ENCODE peak calls at places on chromosomes 2 and 18, in four cellular contexts. I is K562, E is IMR-90, M is A549. W is an unnamed sample.

GRCh38 chr2:209870067-209870466 is 98.4 kb downstream of the UNC80 start:
- DNase-seq in I (no peak), E (no peak), M (no peak), W (no peak)

GRCh38 chr2:139354518-139354917 is 574.3 kb upstream of the NXPH2 start:
- DNase-seq in I (no peak), E (no peak), M (no peak), W (no peak)

GRCh38 chr2:182548031-182548950 is 121.5 kb upstream of the PDE1A start:
- DNase-seq in I (no peak), E (peak), M (no peak), W (no peak)

GRCh38 chr2:219104107-219105050 is 43.7 kb upstream of the IHH start:
- DNase-seq in I (peak), E (peak), M (peak), W (peak)

GRCh38 chr2:164496881-164497280 is 124.4 kb downstream of the GRB14 start:
- DNase-seq in I (no peak), E (no peak), M (no peak), W (no peak)

GRCh38 chr18:60554961-60555360 is 182.4 kb upstream of the MC4R start:
- DNase-seq in I (no peak), E (no peak), M (no peak), W (no peak)

GRCh38 chr2:63849381-63850203 is 7.9 kb downstream of the UGP2 start:
- DNase-seq in I (no peak), E (no peak), M (no peak), W (no peak)

GRCh38 chr2:226791056-226791486 is 8.5 kb downstream of the IRS1 start:
- DNase-seq in I (no peak), E (peak), M (no peak), W (peak)

GRCh38 chr18:2112435-2113045 is 458.8 kb downstream of the METTL4 start:
- DNase-seq in I (no peak), E (no peak), M (no peak), W (no peak)

GRCh38 chr2:71849603-71850305 is 297.9 kb downstream of the CYP26B1 start:
- DNase-seq in I (no peak), E (no peak), M (no peak), W (no peak)

GRCh38 chr2:188085421-188085820 is 206.3 kb upstream of the GULP1 start:
- DNase-seq in I (no peak), E (no peak), M (no peak), W (no peak)

GRCh38 chr2:143762176-143762928 is 633.1 kb downstream of the ARHGAP15 start:
- DNase-seq in I (no peak), E (peak), M (no peak), W (no peak)

GRCh38 chr2:28751956-28752607 is 452 bp downstream of the PPP1CB start:
- DNase-seq in I (peak), E (no peak), M (no peak), W (peak)

GRCh38 chr2:71662665-71663394 is 209.5 kb downstream of the DYSF start:
- DNase-seq in I (no peak), E (no peak), M (no peak), W (no peak)

GRCh38 chr2:238325694-238326093 is 5.4 kb downstream of the TRAF3IP1 start:
- DNase-seq in I (no peak), E (no peak), M (no peak), W (no peak)

GRCh38 chr2:61249521-61250071 is 87.6 kb downstream of the C2orf74 start:
- DNase-seq in I (no peak), E (no peak), M (no peak), W (no peak)

GRCh38 chr2:61244694-61245093 is 82.7 kb downstream of the C2orf74 start:
- DNase-seq in I (no peak), E (no peak), M (no peak), W (no peak)

GRCh38 chr2:61252031-61252430 is 90.0 kb downstream of the C2orf74 start:
- DNase-seq in I (no peak), E (no peak), M (no peak), W (no peak)

GRCh38 chr2:61253136-61253535 is 91.1 kb downstream of the C2orf74 start:
- DNase-seq in I (no peak), E (peak), M (no peak), W (no peak)

DNA sequence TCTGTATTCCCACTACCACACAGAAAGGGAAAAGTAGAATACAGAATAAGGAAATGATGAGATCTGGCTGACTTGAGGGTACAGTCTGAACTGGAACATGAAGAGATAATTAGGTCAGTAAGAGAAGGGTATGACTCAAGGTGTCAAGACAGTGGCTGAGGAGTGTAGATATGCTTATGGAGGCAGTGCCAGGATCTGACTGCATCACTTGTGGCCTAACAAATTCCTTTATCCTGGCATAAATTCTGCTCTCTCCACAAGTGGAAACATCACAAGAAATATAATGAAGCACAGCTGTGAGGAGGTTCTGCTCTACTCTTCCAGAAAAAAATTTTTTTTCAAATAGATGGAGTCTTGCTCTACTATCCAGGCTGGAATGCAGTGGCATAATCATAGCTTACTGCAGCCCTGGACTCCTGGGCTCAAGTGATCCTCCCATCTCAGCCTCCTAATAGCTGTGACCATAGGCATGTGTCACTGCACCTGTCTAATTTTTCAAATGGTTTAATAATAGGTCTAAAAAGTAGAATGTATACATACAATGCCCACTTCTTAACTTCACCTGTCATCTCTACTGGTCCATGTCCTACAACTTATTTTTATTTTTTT is 85.3 kb downstream of the C2orf74 start:
- DNase-seq in I (no peak), E (peak), M (no peak), W (no peak)
- TF ChIP-seq BHLHE40 in I (no peak), E (no peak), M (no peak), W (no peak)

DNA sequence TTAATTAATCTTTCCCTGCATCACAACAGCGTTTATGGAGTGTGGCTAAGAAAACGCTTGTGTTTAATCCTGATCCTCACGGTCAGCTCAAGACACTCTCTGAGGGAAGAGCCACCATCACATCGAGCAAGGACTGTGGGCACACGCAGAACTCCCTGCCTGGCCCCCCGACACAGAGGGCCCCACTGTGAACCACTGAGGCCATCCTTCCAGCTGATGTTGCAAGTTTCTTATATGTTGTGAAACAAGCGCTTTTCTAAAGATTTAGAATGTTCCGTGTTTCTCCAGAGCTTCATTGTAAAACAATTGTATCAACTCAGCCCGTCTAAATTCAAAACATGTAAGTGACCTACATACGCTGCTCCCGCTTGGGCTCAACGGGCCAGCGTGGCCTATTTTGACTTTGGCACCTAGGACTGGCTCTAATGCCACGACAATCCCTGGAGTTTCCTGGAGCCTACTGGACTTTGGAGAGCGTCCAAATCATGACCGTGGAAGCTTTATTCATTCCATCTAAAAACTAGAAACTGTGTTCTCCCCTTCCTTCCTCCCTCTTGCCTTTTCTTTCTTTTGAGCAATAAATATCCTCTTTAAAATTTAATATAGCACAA is 34.9 kb downstream of the SERPINE2 start:
- DNase-seq in I (no peak), E (no peak), M (no peak), W (no peak)
- TF ChIP-seq BHLHE40 in I (no peak), E (no peak), M (no peak), W (no peak)

DNA sequence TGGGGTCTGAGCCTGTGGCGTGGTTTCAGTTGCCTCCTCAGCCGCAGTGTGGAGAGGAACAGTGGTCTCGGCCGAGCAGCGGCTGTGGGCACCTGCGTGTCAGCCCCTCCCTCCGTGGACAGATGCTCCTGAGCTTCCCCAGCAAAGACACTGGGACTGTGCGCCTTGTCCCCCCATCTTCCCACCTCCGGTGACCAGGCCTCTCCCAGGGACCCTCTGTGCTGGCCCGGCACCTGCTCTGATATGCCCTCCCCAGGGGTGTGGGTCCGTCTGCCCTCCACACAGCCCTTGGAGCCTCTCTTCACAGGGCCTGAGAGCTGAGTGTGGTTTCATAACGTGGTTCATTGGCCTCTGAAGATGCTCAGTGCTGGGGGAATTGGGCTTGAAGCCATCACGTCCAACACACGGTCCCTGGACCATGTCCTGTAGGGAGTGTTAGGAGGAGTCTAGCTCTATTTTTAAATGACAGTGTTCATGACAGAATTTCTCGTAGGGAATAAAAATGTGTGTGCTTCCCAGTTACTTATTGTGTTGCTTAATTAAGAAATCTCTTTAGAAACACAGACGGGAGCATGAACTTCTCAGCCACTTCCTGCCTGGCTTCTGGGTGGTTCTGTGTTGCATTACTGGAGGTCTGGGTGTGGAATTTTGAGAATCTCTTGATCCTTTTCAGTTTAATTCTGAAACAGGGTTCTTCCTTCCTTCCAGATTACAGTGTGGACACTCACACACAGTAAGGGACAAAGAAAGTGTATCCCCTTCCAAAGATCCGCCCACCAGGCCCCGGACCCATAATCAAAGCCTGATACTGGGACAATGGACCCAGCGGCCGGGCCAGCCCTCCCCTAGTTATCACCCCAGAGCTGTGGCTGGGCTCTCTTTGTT is 110.7 kb downstream of the NFATC1 start:
- DNase-seq in I (no peak), E (no peak), M (no peak), W (no peak)
- TF ChIP-seq BHLHE40 in I (no peak), E (no peak), M (no peak), W (no peak)

GRCh38 chr2:84906108-84906899 is 848 bp downstream of the TMSB10 start:
- DNase-seq in I (peak), E (no peak), M (no peak), W (no peak)
- TF ChIP-seq BHLHE40 in I (no peak), E (no peak), M (no peak), W (no peak)

GRCh38 chr2:36818542-36818941 is 122.0 kb downstream of the VIT start:
- DNase-seq in I (no peak), E (no peak), M (no peak), W (no peak)
- TF ChIP-seq BHLHE40 in I (no peak), E (no peak), M (no peak), W (no peak)